ENCODE peak calls at places on chromosomes 11 and 22, in eight cellular contexts. One of them, this sample, is unnamed.

GRCh38 chr11:8631395-8632110 is 37.5 kb upstream of the STK33 start:
- DNase-seq in endothelial cell: no peak
- DNase-seq in CD4-positive, alpha-beta T cell: no peak
- DNase-seq in transverse colon: no peak
- DNase-seq in A673: peak
- DNase-seq in HL-60: no peak
- DNase-seq in nephron progenitor cell: no peak
- DNase-seq in brain microvascular endothelial cell: peak
- DNase-seq in this sample: no peak

GRCh38 chr22:37545703-37546435 is 14.4 kb upstream of the CDC42EP1 start:
- DNase-seq in CD4-positive, alpha-beta T cell: no peak
- DNase-seq in nephron progenitor cell: peak
- DNase-seq in endothelial cell: peak
- DNase-seq in transverse colon: peak
- DNase-seq in A673: no peak
- DNase-seq in brain microvascular endothelial cell: peak
- DNase-seq in HL-60: no peak
- DNase-seq in this sample: peak

GRCh38 chr22:41782316-41782715 is 18.2 kb upstream of the CCDC134 start:
- DNase-seq in brain microvascular endothelial cell: no peak
- DNase-seq in A673: no peak
- DNase-seq in HL-60: no peak
- DNase-seq in CD4-positive, alpha-beta T cell: peak
- DNase-seq in transverse colon: peak
- DNase-seq in endothelial cell: no peak
- DNase-seq in nephron progenitor cell: no peak
- DNase-seq in this sample: no peak

GRCh38 chr11:58061813-58062212 is 31.1 kb downstream of the OR6Q1 start:
- DNase-seq in HL-60: no peak
- DNase-seq in A673: no peak
- DNase-seq in nephron progenitor cell: no peak
- DNase-seq in transverse colon: no peak
- DNase-seq in CD4-positive, alpha-beta T cell: no peak
- DNase-seq in brain microvascular endothelial cell: peak
- DNase-seq in endothelial cell: no peak
- DNase-seq in this sample: no peak

GRCh38 chr11:12602421-12602820 is 71.8 kb upstream of the TEAD1 start:
- DNase-seq in A673: peak
- DNase-seq in brain microvascular endothelial cell: no peak
- DNase-seq in nephron progenitor cell: no peak
- DNase-seq in HL-60: no peak
- DNase-seq in CD4-positive, alpha-beta T cell: no peak
- DNase-seq in endothelial cell: no peak
- DNase-seq in transverse colon: no peak
- DNase-seq in this sample: no peak

GRCh38 chr22:31100762-31101525 is 6.4 kb downstream of the SELENOM start:
- DNase-seq in A673: no peak
- DNase-seq in brain microvascular endothelial cell: no peak
- DNase-seq in endothelial cell: no peak
- DNase-seq in HL-60: no peak
- DNase-seq in nephron progenitor cell: no peak
- DNase-seq in transverse colon: no peak
- DNase-seq in CD4-positive, alpha-beta T cell: no peak
- DNase-seq in this sample: no peak

GRCh38 chr11:112355726-112356125 is 95.1 kb upstream of the PLET1 start:
- DNase-seq in nephron progenitor cell: peak
- DNase-seq in brain microvascular endothelial cell: no peak
- DNase-seq in endothelial cell: peak
- DNase-seq in transverse colon: no peak
- DNase-seq in HL-60: no peak
- DNase-seq in A673: peak
- DNase-seq in CD4-positive, alpha-beta T cell: no peak
- DNase-seq in this sample: no peak

GRCh38 chr11:122690801-122691649 is 35.5 kb downstream of the UBASH3B start:
- DNase-seq in CD4-positive, alpha-beta T cell: no peak
- DNase-seq in endothelial cell: no peak
- DNase-seq in A673: peak
- DNase-seq in HL-60: no peak
- DNase-seq in brain microvascular endothelial cell: no peak
- DNase-seq in nephron progenitor cell: no peak
- DNase-seq in transverse colon: no peak
- DNase-seq in this sample: no peak

GRCh38 chr11:95584180-95584579 is 205.4 kb downstream of the FAM76B start:
- DNase-seq in brain microvascular endothelial cell: no peak
- DNase-seq in A673: no peak
- DNase-seq in HL-60: no peak
- DNase-seq in CD4-positive, alpha-beta T cell: no peak
- DNase-seq in endothelial cell: no peak
- DNase-seq in transverse colon: no peak
- DNase-seq in nephron progenitor cell: no peak
- DNase-seq in this sample: no peak

GRCh38 chr11:41175304-41175972 is 284.0 kb downstream of the LRRC4C start:
- DNase-seq in brain microvascular endothelial cell: no peak
- DNase-seq in HL-60: no peak
- DNase-seq in endothelial cell: no peak
- DNase-seq in transverse colon: no peak
- DNase-seq in nephron progenitor cell: no peak
- DNase-seq in A673: no peak
- DNase-seq in CD4-positive, alpha-beta T cell: no peak
- DNase-seq in this sample: no peak

GRCh38 chr22:22773427-22773826 is 114.2 kb upstream of the IGLL5 start:
- DNase-seq in CD4-positive, alpha-beta T cell: no peak
- DNase-seq in nephron progenitor cell: no peak
- DNase-seq in HL-60: no peak
- DNase-seq in transverse colon: no peak
- DNase-seq in brain microvascular endothelial cell: no peak
- DNase-seq in A673: no peak
- DNase-seq in endothelial cell: no peak
- DNase-seq in this sample: no peak

GRCh38 chr11:34614334-34615113 is 6.4 kb upstream of the EHF start:
- DNase-seq in transverse colon: no peak
- DNase-seq in A673: no peak
- DNase-seq in endothelial cell: no peak
- DNase-seq in nephron progenitor cell: no peak
- DNase-seq in HL-60: peak
- DNase-seq in brain microvascular endothelial cell: no peak
- DNase-seq in CD4-positive, alpha-beta T cell: no peak
- DNase-seq in this sample: no peak

GRCh38 chr11:64787526-64788320 is 9.4 kb upstream of the SF1 start:
- DNase-seq in brain microvascular endothelial cell: peak
- DNase-seq in nephron progenitor cell: peak
- DNase-seq in A673: peak
- DNase-seq in transverse colon: peak
- DNase-seq in endothelial cell: peak
- DNase-seq in CD4-positive, alpha-beta T cell: peak
- DNase-seq in HL-60: no peak
- DNase-seq in this sample: peak

GRCh38 chr11:134925432-134925831 is 513.4 kb upstream of the B3GAT1 start:
- DNase-seq in brain microvascular endothelial cell: no peak
- DNase-seq in HL-60: no peak
- DNase-seq in endothelial cell: no peak
- DNase-seq in transverse colon: no peak
- DNase-seq in CD4-positive, alpha-beta T cell: no peak
- DNase-seq in nephron progenitor cell: no peak
- DNase-seq in A673: no peak
- DNase-seq in this sample: no peak

GRCh38 chr22:45478108-45478771 is 24.4 kb upstream of the FBLN1 start:
- DNase-seq in nephron progenitor cell: no peak
- DNase-seq in HL-60: no peak
- DNase-seq in endothelial cell: no peak
- DNase-seq in CD4-positive, alpha-beta T cell: no peak
- DNase-seq in brain microvascular endothelial cell: peak
- DNase-seq in transverse colon: no peak
- DNase-seq in A673: no peak
- DNase-seq in this sample: no peak

GRCh38 chr11:45852712-45853101 is 5.4 kb downstream of the CRY2 start:
- DNase-seq in A673: no peak
- DNase-seq in HL-60: no peak
- DNase-seq in endothelial cell: no peak
- DNase-seq in nephron progenitor cell: no peak
- DNase-seq in CD4-positive, alpha-beta T cell: no peak
- DNase-seq in transverse colon: no peak
- DNase-seq in brain microvascular endothelial cell: no peak
- DNase-seq in this sample: no peak

GRCh38 chr22:22058649-22059475 is 76.3 kb upstream of the TOP3B start:
- DNase-seq in A673: no peak
- DNase-seq in transverse colon: no peak
- DNase-seq in brain microvascular endothelial cell: no peak
- DNase-seq in endothelial cell: no peak
- DNase-seq in HL-60: no peak
- DNase-seq in nephron progenitor cell: no peak
- DNase-seq in CD4-positive, alpha-beta T cell: no peak
- DNase-seq in this sample: no peak

GRCh38 chr22:45007946-45008852 is 1.6 kb downstream of the PHF21B start:
- DNase-seq in HL-60: no peak
- DNase-seq in nephron progenitor cell: peak
- DNase-seq in CD4-positive, alpha-beta T cell: no peak
- DNase-seq in A673: peak
- DNase-seq in transverse colon: no peak
- DNase-seq in endothelial cell: peak
- DNase-seq in brain microvascular endothelial cell: no peak
- DNase-seq in this sample: no peak

GRCh38 chr11:11010624-11011127 is 152.8 kb upstream of the ZBED5 start:
- DNase-seq in HL-60: no peak
- DNase-seq in endothelial cell: peak
- DNase-seq in CD4-positive, alpha-beta T cell: no peak
- DNase-seq in nephron progenitor cell: peak
- DNase-seq in A673: peak
- DNase-seq in transverse colon: peak
- DNase-seq in brain microvascular endothelial cell: peak
- DNase-seq in this sample: no peak
- TF ChIP-seq CTCF in HL-60: no peak
- TF ChIP-seq CTCF in endothelial cell: no peak
- TF ChIP-seq CTCF in CD4-positive, alpha-beta T cell: no peak
- TF ChIP-seq CTCF in nephron progenitor cell: no peak
- TF ChIP-seq CTCF in A673: peak
- TF ChIP-seq CTCF in transverse colon: peak
- TF ChIP-seq CTCF in brain microvascular endothelial cell: peak
- TF ChIP-seq CTCF in this sample: peak

GRCh38 chr11:4493480-4493818 is 11.0 kb downstream of the OR52K1 start:
- DNase-seq in endothelial cell: no peak
- DNase-seq in CD4-positive, alpha-beta T cell: no peak
- DNase-seq in nephron progenitor cell: no peak
- DNase-seq in brain microvascular endothelial cell: no peak
- DNase-seq in transverse colon: no peak
- DNase-seq in A673: no peak
- DNase-seq in HL-60: no peak
- DNase-seq in this sample: no peak
- TF ChIP-seq CTCF in endothelial cell: no peak
- TF ChIP-seq CTCF in CD4-positive, alpha-beta T cell: peak
- TF ChIP-seq CTCF in nephron progenitor cell: peak
- TF ChIP-seq CTCF in brain microvascular endothelial cell: no peak
- TF ChIP-seq CTCF in transverse colon: no peak
- TF ChIP-seq CTCF in A673: no peak
- TF ChIP-seq CTCF in HL-60: no peak
- TF ChIP-seq CTCF in this sample: peak

DNA sequence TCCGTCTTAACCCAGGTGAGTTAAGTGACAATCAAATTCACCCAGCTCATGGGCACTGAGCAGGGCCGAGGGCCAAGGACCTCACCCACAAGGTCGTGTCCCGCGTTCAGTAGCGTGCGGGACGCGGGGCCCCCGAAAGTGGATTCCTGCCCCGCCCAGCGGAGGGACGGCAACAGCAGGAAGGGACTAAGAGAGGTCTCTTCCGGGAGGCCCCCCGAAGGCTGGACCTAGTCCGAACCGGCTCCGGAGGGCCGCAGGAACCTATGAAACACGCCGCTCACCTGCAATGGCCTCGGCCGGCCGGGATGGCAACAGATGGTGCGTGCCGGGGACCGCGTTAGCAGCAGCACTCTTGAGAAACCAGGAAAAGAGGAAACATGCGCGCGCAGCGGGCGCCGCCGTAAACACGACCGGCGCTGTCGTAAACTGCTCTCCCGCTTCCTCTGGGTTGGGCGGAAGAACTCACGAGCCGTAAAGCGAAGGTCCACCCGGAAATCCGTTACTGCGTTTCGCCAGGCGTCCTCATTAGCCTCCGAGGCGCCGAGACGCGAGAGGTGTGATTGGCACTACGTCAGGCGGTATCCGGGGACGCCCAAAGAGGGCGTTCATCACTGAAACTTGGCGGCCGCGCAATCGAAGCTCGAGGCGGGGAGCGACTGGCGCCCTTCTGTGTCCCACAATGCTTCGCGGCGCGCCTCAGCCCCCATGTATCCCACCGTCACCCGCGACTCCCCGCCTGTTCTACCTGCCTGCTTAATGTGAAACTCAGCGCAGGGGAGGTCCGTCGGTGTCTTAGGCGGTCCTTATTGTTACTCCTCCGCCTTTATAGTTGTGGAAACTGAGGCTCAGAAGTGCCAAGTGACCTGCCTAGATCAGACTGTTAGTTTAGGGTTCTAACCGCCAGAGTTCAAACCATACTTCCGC is at the start of gene EIF3D:
- DNase-seq in brain microvascular endothelial cell: peak
- DNase-seq in HL-60: peak
- DNase-seq in A673: peak
- DNase-seq in endothelial cell: peak
- DNase-seq in CD4-positive, alpha-beta T cell: peak
- DNase-seq in transverse colon: peak
- DNase-seq in nephron progenitor cell: peak
- DNase-seq in this sample: peak
- TF ChIP-seq CTCF in brain microvascular endothelial cell: peak
- TF ChIP-seq CTCF in HL-60: no peak
- TF ChIP-seq CTCF in A673: no peak
- TF ChIP-seq CTCF in endothelial cell: no peak
- TF ChIP-seq CTCF in CD4-positive, alpha-beta T cell: no peak
- TF ChIP-seq CTCF in transverse colon: no peak
- TF ChIP-seq CTCF in nephron progenitor cell: no peak
- TF ChIP-seq CTCF in this sample: peak

DNA sequence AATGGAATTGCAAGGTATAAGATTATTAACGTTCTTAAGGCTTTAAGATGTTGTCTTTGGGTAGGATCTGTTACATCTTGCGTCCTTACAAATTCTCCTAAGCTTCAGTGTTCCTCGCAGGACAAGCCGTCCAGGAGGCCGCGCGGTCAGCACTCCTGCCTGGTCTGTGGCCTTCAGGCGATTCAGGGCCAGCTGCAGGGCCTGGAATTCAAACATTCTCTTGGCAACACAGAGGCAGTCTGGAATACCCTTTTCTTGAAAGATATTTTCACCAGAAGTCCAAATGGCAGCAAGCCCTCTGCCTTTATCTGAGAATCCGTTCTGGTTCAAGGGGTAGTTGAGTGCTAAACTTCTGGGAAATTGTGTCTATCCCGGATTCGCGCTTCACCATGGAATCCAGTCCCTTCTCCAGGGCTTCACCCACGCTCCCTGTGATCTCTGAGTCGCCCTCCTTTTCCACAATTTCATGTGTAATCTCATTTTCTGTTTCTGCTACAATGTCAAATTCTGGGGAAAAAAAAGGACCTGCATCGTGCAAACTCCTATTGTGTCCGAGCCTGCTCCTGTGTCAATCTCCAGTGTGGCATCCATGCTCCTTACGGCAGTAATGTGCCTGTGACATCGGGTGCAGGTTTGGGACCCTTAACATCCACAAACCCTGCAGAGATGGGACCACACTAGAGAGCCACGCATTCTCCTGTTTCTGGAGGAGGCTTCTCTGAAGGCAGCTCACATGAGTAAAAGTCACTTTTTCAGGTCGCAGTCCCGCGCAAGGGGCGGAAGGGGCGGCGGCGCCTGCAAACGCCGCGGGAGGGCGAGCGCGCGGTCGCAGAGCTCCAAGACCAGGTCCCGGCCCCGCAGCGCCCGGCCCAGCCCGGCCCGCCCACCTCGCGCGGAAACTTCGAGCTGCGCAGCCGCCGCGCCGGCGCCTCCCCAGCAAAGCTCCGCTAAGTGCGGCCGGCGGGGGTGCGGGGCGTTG is 25.3 kb upstream of the SORL1 start:
- DNase-seq in nephron progenitor cell: peak
- DNase-seq in brain microvascular endothelial cell: no peak
- DNase-seq in endothelial cell: peak
- DNase-seq in transverse colon: peak
- DNase-seq in A673: no peak
- DNase-seq in CD4-positive, alpha-beta T cell: peak
- DNase-seq in HL-60: no peak
- DNase-seq in this sample: no peak
- TF ChIP-seq CTCF in nephron progenitor cell: no peak
- TF ChIP-seq CTCF in brain microvascular endothelial cell: no peak
- TF ChIP-seq CTCF in endothelial cell: no peak
- TF ChIP-seq CTCF in transverse colon: no peak
- TF ChIP-seq CTCF in A673: no peak
- TF ChIP-seq CTCF in CD4-positive, alpha-beta T cell: no peak
- TF ChIP-seq CTCF in HL-60: no peak
- TF ChIP-seq CTCF in this sample: peak